ENCODE peak calls at places on chromosomes 16 and 17, in five cellular contexts. M is A549, P is IMR-90, B is HepG2, Z is transverse colon. G is an unnamed sample.

GRCh38 chr17:35243459-35244204 is 760 bp downstream of the SLFN5 start:
- DNase-seq in P (peak; percentile 69), B (no peak), Z (peak; percentile 55), M (peak; percentile 41), G (peak; percentile 64)

GRCh38 chr17:4097165-4097960 is 45.5 kb downstream of the ZZEF1 start:
- DNase-seq in Z (no peak), P (no peak), M (no peak), B (no peak), G (no peak)

GRCh38 chr16:46658925-46659324 is 30.1 kb downstream of the VPS35 start:
- DNase-seq in M (no peak), Z (peak; percentile 12), B (no peak), P (no peak), G (no peak)

GRCh38 chr16:88815901-88816589 is 4.3 kb upstream of the APRT start:
- DNase-seq in Z (peak; percentile 61), B (peak; percentile 35), P (no peak), M (peak; percentile 46), G (no peak)

GRCh38 chr16:86080131-86080875 is 181.3 kb downstream of the IRF8 start:
- DNase-seq in B (no peak), Z (no peak), P (no peak), M (no peak), G (no peak)

GRCh38 chr17:74833501-74834361 is 26.0 kb downstream of the GRIN2C start:
- DNase-seq in Z (peak; percentile 23), M (no peak), B (no peak), P (peak; percentile 52), G (no peak)

GRCh38 chr16:58197314-58198012 is 443 bp downstream of the CSNK2A2 start:
- DNase-seq in M (no peak), P (no peak), Z (no peak), B (no peak), G (peak; percentile 24)

GRCh38 chr17:61407211-61407911 is 7.7 kb downstream of the TBX2 start:
- DNase-seq in P (peak; percentile 31), B (no peak), M (no peak), Z (no peak), G (peak; percentile 14)

GRCh38 chr16:554640-555413 is 5.4 kb upstream of the PRR35 start:
- DNase-seq in Z (peak; percentile 34), B (no peak), P (peak; percentile 52), M (no peak), G (no peak)

GRCh38 chr16:5016967-5017677 is 16.6 kb downstream of the NAGPA start:
- DNase-seq in Z (no peak), M (no peak), P (no peak), B (no peak), G (no peak)

GRCh38 chr16:48607056-48607825 is 2.7 kb downstream of the N4BP1 start:
- DNase-seq in Z (peak; percentile 66), P (peak; percentile 67), M (peak; percentile 37), B (no peak), G (no peak)

GRCh38 chr16:1026057-1026783 is 44.6 kb downstream of the SOX8 start:
- DNase-seq in Z (no peak), P (no peak), B (no peak), M (no peak), G (no peak)

GRCh38 chr16:31071861-31072260 is 2.2 kb downstream of the ZNF668 start:
- DNase-seq in P (peak; percentile 94), B (no peak), Z (no peak), M (no peak), G (no peak)

GRCh38 chr17:65154770-65155589 is 17.8 kb downstream of the RGS9 start:
- DNase-seq in M (peak; percentile 38), P (peak; percentile 83), B (no peak), Z (no peak), G (no peak)

GRCh38 chr16:8237452-8237851 is 352.9 kb downstream of the TMEM114 start:
- DNase-seq in M (no peak), Z (no peak), B (peak; percentile 91), P (no peak), G (no peak)

GRCh38 chr17:58808609-58809563 is 53.2 kb downstream of the PPM1E start:
- DNase-seq in B (no peak), P (no peak), M (no peak), Z (no peak), G (no peak)

GRCh38 chr16:1505912-1506311 is 12.8 kb downstream of the TELO2 start:
- DNase-seq in B (no peak), Z (no peak), M (no peak), P (no peak), G (no peak)

GRCh38 chr17:350706-351435 is 1.7 kb downstream of the RPH3AL start:
- DNase-seq in M (peak; percentile 96), P (no peak), B (peak; percentile 50), Z (peak; percentile 90), G (peak; percentile 94)

GRCh38 chr17:49556183-49556943 is 19.3 kb upstream of the NXPH3 start:
- DNase-seq in M (peak; percentile 82), Z (peak; percentile 79), P (peak; percentile 49), B (peak; percentile 65), G (peak; percentile 73)

GRCh38 chr17:3635474-3636153 is 436 bp downstream of the SHPK start:
- DNase-seq in B (peak; percentile 77), P (no peak), M (no peak), Z (peak; percentile 61), G (no peak)

GRCh38 chr17:73534575-73534940 is 109.7 kb downstream of the SDK2 start:
- DNase-seq in Z (no peak), M (no peak), P (no peak), B (no peak), G (no peak)

GRCh38 chr17:40321502-40322416 is 12.8 kb downstream of the RARA start:
- DNase-seq in P (no peak), B (no peak), Z (peak; percentile 61), M (no peak), G (peak; percentile 84)

GRCh38 chr17:68457168-68457538 is at the start of gene WIPI1:
- DNase-seq in P (no peak), Z (peak; percentile 58), M (peak; percentile 36), B (peak; percentile 39), G (no peak)

GRCh38 chr17:68457539-68458259 is 403 bp upstream of the WIPI1 start:
- DNase-seq in Z (peak; percentile 99), M (peak; percentile 98), B (peak; percentile 98), P (peak; percentile 98), G (peak; percentile 99)

GRCh38 chr17:68458260-68459029 is 1.1 kb upstream of the WIPI1 start:
- DNase-seq in M (no peak), Z (no peak), B (no peak), P (no peak), G (no peak)

GRCh38 chr17:68455756-68456528 is 1.4 kb downstream of the WIPI1 start:
- DNase-seq in P (peak; percentile 89), B (peak; percentile 89), M (peak; percentile 21), Z (peak; percentile 46), G (peak; percentile 47)

DNA sequence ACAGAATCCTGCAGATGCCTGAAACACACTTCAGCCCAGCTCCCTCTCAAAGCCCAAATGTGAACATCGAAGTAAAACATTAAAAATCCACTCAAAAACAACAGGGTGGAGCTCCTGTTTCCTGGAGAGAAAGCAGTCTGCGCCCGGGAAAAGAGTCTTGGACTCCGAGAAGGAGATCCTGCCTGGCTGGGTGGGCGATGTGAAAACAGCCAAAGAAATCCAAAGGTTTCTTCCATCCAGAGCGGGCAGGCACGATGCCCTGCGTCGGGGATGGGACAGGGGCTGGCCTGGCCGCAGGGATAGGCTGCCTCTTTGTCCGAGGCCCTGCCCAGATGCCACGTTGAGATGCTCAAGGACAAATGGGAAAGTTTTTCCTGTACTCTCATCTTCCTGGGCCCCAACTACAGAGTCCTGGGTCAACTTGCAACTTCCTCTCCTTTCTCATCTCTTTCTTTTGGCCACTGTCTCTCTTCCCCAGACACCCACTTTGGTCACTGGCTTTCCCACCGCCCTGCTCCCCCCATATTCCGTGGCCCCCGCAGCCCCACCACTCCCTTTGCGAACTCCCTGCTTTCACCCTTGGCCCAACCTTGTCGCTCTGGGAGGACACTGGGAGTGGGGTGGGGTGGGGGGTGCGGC is 648 bp downstream of the WIPI1 start:
- DNase-seq in P (peak; percentile 90), Z (peak; percentile 82), B (peak; percentile 92), M (peak; percentile 84), G (peak; percentile 82)
- TF ChIP-seq POLR2A in P (peak; percentile 63), Z (peak; percentile 70), B (peak; percentile 49), M (no peak), G (peak; percentile 9)

GRCh38 chr17:6276711-6277110 is 158.2 kb downstream of the AIPL1 start:
- DNase-seq in M (no peak), Z (no peak), B (no peak), P (no peak), G (no peak)
- H3K27ac ChIP-seq in M (no peak overlapping the region), Z (no peak overlapping the region), B (no peak overlapping the region), P (no peak overlapping the region), G (no peak overlapping the region)

DNA sequence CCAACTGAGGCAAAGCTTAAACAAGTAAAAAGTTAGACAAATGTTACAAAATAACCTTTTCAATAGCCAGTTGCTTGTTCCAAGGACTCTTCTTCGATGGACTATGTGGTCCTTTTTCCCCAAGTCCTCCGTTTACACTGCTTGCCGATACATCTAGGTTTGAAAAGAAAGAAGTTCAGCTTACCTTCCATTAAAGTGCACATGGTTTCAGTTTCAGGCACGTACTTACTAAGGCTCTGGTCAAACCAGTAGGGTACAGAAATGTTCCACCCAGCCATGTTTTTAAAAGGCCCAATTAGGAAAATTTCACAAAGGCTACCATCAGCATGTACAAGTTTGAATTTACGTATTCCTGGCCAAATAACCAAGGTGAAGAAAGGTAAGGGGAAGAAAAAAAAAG is 2.1 kb downstream of the SRSF2 start:
- DNase-seq in P (peak; percentile 53), M (peak; percentile 40), B (peak; percentile 54), Z (no peak), G (no peak)
- TF ChIP-seq POLR2A in P (no peak), M (no peak), B (no peak), Z (no peak), G (no peak)

GRCh38 chr16:53989597-53989996 is 285.6 kb downstream of the FTO start:
- DNase-seq in Z (no peak), P (no peak), B (no peak), M (no peak), G (no peak)

GRCh38 chr16:53988136-53988535 is 284.2 kb downstream of the FTO start:
- DNase-seq in M (no peak), B (no peak), Z (no peak), P (no peak), G (no peak)

GRCh38 chr16:53995378-53995777 is 291.2 kb downstream of the IRX3 start:
- DNase-seq in B (no peak), Z (no peak), P (no peak), M (no peak), G (no peak)

GRCh38 chr16:53992057-53992378 is 288.1 kb downstream of the FTO start:
- DNase-seq in M (no peak), B (no peak), P (no peak), Z (no peak), G (no peak)

DNA sequence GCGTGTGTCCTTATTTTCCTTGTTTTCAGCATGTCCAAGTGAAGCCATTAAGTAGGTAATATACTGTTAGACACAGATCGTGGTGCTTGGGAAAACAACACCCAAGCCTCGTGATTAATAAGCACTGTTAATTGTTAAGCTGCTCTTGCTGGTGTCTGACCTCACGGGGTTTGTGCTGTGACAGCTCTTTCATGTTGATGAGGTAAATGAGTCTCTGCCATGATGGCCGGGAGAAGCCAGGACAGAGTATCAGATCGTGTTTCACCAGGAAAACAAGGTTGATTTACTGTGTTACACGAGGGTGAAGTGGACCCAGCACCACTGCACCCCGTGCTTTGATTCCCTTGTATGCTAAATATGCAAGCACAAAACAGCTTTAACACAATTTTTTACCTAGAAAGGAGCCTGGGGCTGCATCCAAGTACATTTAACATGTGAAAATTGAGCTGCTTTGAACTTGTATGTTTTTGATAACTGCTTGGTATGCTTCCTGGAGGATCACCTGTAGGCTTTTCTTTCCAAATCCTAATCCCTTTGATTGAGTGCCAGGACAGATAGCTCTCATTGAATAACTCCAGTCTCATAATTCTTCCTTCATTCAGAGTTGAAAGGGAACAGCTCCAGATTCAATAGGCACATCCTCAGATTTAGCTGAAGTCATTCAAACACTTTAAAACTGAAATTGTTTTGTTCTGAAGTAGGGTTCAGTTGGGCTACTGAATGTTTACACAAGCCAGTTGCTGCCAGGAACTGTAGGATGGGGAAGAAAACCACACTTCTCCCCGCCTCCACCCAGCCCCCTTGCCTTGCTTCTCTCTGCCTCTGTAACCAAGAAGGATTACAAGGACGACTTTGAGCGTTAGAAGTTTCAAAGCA is 287.5 kb downstream of the FTO start:
- DNase-seq in Z (no peak), P (peak; percentile 75), B (peak; percentile 70), M (no peak), G (no peak)
- H3K27ac ChIP-seq in Z (no peak overlapping the region), P (peak overlapping the region; percentile 45), B (peak overlapping the region; percentile 45), M (no peak overlapping the region), G (no peak overlapping the region)

G was measured in heart left ventricle.